ENCODE peak calls at places on chromosomes 7 and 10, in five cellular contexts. W, B, X, H and D are unnamed samples.

GRCh38 chr7:100209493-100209892 is 10.3 kb upstream of the PVRIG start:
- DNase-seq in W (no peak), B (no peak), X (no peak), H (no peak), D (no peak)

GRCh38 chr7:122304604-122304975 is at the start of gene FEZF1:
- DNase-seq in W (no peak), B (no peak), X (no peak), H (no peak), D (no peak)

GRCh38 chr10:47184724-47185330 is 115.2 kb upstream of the GDF10 start:
- DNase-seq in W (no peak), B (no peak), X (no peak), H (no peak), D (no peak)

GRCh38 chr10:30591249-30591670 is 38.3 kb downstream of the LYZL2 start:
- DNase-seq in W (peak), B (no peak), X (no peak), H (peak), D (peak)

GRCh38 chr10:108556176-108556575 is 1367.1 kb downstream of the XPNPEP1 start:
- DNase-seq in W (no peak), B (no peak), X (no peak), H (peak), D (peak)

GRCh38 chr10:19480296-19480695 is 335.9 kb upstream of the PLXDC2 start:
- DNase-seq in W (no peak), B (no peak), X (no peak), H (no peak), D (no peak)

GRCh38 chr10:5757766-5758517 is 55.3 kb downstream of the GDI2 start:
- DNase-seq in W (no peak), B (no peak), X (no peak), H (no peak), D (no peak)

GRCh38 chr7:66970310-66970709 is 25.1 kb downstream of the SBDS start:
- DNase-seq in W (no peak), B (no peak), X (no peak), H (no peak), D (no peak)

GRCh38 chr7:153920897-153921296 is 131.3 kb upstream of the DPP6 start:
- DNase-seq in W (no peak), B (no peak), X (no peak), H (no peak), D (no peak)

GRCh38 chr10:36476399-36476798 is 649.0 kb upstream of the ANKRD30A start:
- DNase-seq in W (no peak), B (no peak), X (no peak), H (no peak), D (peak)

GRCh38 chr10:108187396-108188012 is 1023.0 kb upstream of the SORCS1 start:
- DNase-seq in W (no peak), B (no peak), X (no peak), H (peak), D (no peak)

GRCh38 chr10:117550042-117550441 is 7.5 kb downstream of the EMX2 start:
- DNase-seq in W (no peak), B (no peak), X (no peak), H (no peak), D (no peak)

GRCh38 chr7:107232568-107233090 is 63.8 kb downstream of the HBP1 start:
- DNase-seq in W (no peak), B (no peak), X (no peak), H (peak), D (peak)

GRCh38 chr7:100680589-100681271 is 7.2 kb downstream of the GNB2 start:
- DNase-seq in W (no peak), B (peak), X (peak), H (no peak), D (no peak)

GRCh38 chr10:31352436-31353226 is 33.6 kb downstream of the ZEB1 start:
- DNase-seq in W (no peak), B (no peak), X (peak), H (no peak), D (no peak)

GRCh38 chr10:85603167-85603940 is 763.2 kb downstream of the GRID1 start:
- DNase-seq in W (peak), B (no peak), X (no peak), H (no peak), D (no peak)

GRCh38 chr10:33416209-33416608 is 81.7 kb upstream of the NRP1 start:
- DNase-seq in W (no peak), B (no peak), X (no peak), H (no peak), D (no peak)

GRCh38 chr10:30625110-30625509 is 4.4 kb downstream of the LYZL2 start:
- DNase-seq in W (no peak), B (no peak), X (no peak), H (peak), D (peak)

GRCh38 chr7:92698237-92698841 is 108.1 kb upstream of the FAM133B start:
- DNase-seq in W (no peak), B (peak), X (no peak), H (peak), D (peak)

GRCh38 chr10:8576281-8576680 is 521.8 kb downstream of the GATA3 start:
- DNase-seq in W (no peak), B (no peak), X (no peak), H (no peak), D (no peak)

GRCh38 chr10:78520737-78521430 is 487.2 kb downstream of the RPS24 start:
- DNase-seq in W (peak), B (no peak), X (no peak), H (peak), D (peak)

GRCh38 chr10:125083576-125083920 is 76.8 kb downstream of the CTBP2 start:
- DNase-seq in W (no peak), B (no peak), X (peak), H (peak), D (peak)

GRCh38 chr7:93663561-93664299 is 89.2 kb upstream of the CALCR start:
- DNase-seq in W (no peak), B (no peak), X (no peak), H (no peak), D (no peak)

GRCh38 chr7:158458096-158458495 is 129.5 kb downstream of the PTPRN2 start:
- DNase-seq in W (no peak), B (no peak), X (no peak), H (no peak), D (no peak)

DNA sequence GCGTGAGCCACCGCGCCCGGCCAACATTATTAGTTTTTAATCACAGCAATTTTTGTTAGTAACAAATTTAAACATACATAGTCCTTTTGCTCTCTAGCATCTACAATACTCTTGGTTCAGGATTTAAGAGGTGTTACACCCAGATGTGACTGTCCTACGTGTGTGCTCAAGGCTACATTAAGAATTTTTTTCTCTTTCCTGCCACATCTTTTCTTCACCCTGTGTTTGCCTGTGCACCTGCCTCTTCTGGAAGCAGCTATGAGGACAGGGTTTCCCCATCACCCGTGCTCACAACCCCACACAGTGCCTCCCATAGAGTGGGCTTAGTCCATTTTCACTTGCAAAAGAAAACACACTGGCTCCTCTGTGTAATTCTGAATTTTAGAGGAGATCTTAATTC is 186.7 kb upstream of the KLF6 start:
- DNase-seq in W (no peak), B (no peak), X (no peak), H (no peak), D (no peak)
- TF ChIP-seq CTCF in W (no peak), B (no peak), X (no peak), H (no peak), D (no peak)

DNA sequence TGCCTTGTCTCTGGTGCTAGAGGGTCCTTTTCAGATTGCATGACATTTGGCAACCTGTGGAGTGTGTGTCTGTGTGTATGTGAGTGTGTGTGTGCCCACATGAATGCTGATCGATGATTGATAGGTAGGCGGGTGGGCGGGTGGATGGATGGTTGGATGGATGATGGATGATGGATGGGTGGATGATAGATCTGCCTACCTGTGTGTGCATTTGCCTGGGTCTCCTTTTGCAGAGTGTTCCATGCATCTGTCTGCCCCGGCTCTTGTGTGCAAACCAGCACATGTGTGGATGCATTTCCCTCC is 99.8 kb downstream of the RGS10 start:
- DNase-seq in W (no peak), B (no peak), X (no peak), H (no peak), D (no peak)
- H3K4me3 ChIP-seq in W (no peak), B (no peak), X (no peak), H (no peak), D (no peak)

GRCh38 chr7:69067397-69067796 is 530.9 kb upstream of the AUTS2 start:
- DNase-seq in W (no peak), B (peak), X (no peak), H (peak), D (peak)
- TF ChIP-seq CTCF in W (peak), B (no peak), X (no peak), H (peak), D (no peak)

GRCh38 chr10:111249925-111250324 is 173.1 kb downstream of the ADRA2A start:
- DNase-seq in W (no peak), B (no peak), X (no peak), H (no peak), D (no peak)
- H3K4me3 ChIP-seq in W (no peak), B (no peak), X (no peak), H (no peak), D (no peak)

DNA sequence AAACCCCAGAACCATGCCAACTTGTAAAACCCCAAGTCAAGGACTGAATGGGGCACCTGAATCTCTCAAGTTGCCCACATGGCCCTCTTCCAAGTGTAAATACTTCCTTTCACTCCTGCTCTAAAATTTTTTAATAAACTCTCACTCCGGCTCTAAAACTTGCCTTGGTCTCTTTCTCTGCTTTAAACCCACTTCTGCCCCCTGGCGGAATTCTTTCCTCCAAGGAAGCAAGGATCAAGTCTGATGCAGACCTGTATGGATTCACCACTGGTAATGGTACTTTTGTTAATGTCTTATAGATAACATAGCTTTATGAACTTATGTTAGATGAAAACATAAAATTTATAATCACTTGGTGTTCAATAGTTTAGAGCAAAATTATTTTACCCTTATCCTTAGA is 33.8 kb downstream of the SLC16A9 start:
- DNase-seq in W (no peak), B (no peak), X (no peak), H (no peak), D (peak)
- TF ChIP-seq CTCF in W (peak), B (no peak), X (no peak), H (peak), D (peak)

GRCh38 chr7:123744416-123744815 is 4.4 kb downstream of the WASL start:
- DNase-seq in W (no peak), B (no peak), X (no peak), H (no peak), D (no peak)
- H3K4me3 ChIP-seq in W (no peak), B (no peak), X (peak), H (no peak), D (no peak)

DNA sequence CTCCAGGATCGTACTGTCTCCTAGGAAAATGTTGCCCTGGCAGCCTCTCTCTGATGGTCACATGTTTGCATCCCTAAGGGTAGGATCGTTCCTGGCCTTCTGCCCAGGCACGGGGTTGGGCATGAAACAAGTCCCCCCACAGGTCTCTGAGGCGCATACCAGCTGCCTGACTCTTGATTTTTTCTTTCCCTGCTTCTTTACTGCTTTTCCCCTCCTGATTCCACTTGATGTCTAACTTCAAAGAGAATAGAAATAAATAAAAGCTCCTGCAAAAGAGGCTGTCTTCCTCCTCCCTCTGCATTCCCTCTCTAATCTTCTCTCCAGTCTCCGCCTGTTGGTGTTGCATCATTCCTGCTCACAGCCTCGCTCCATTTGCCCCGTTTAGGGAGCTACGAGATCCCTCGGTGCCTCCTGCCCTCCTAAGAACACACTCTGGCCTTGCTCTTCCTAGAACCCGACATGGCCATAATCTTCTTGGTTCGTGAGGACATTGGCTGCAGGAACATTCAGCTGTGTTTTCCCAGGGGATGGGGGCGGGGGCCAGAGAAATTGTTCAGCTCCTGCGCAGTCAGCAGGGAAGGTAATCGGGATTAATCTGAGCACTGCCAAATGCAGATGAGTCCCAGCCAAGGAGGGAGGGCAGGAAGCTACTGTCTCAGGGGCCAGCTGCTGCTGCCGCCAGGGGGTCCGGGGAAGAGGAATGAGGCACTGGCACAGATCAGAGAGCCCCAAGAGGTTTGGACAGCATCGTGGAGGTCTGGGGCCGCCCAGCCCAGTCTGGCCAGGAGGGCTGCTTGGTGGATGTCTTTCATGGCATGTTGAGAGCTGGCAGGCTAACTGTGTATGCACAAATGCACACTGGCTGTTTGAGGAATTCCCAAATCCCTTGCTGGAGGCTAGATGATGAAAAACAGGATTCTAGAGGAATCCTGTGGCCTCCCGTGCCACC is 26.1 kb downstream of the LEP start:
- DNase-seq in W (no peak), B (peak), X (peak), H (peak), D (peak)
- TF ChIP-seq CTCF in W (no peak), B (no peak), X (no peak), H (no peak), D (no peak)

GRCh38 chr7:6691103-6691502 is 15.6 kb downstream of the ZNF12 start:
- DNase-seq in W (no peak), B (no peak), X (no peak), H (no peak), D (no peak)
- H3K4me3 ChIP-seq in W (peak), B (no peak), X (no peak), H (no peak), D (no peak)

GRCh38 chr7:149310113-149310836 is 48.3 kb downstream of the ZNF783 start:
- DNase-seq in W (peak), B (no peak), X (no peak), H (peak), D (peak)
- TF ChIP-seq CTCF in W (peak), B (no peak), X (peak), H (peak), D (peak)